ENCODE peak calls at places on chromosomes 3 and 15, in seven cellular contexts. N is HuH-7.5, S is IMR-90, F is GM03348, W is EH, Y is MM.1S, G is GM10248. U is an unnamed sample.
A peak's percentile ranks its signal among the peaks of the same experiment; 100 is the strongest.

GRCh38 chr3:60080648-60081047 is 1030.8 kb upstream of the CFAP20DC start:
- DNase-seq in N (no peak), S (no peak), F (no peak), W (no peak), Y (no peak), G (no peak), U (no peak)

GRCh38 chr3:72591522-72592421 is 256.5 kb downstream of the SHQ1 start:
- DNase-seq in N (no peak), S (peak; percentile 69), F (peak; percentile 89), W (peak; percentile 99), Y (no peak), G (no peak), U (no peak)

GRCh38 chr3:87548271-87548670 is 271.9 kb upstream of the POU1F1 start:
- DNase-seq in N (no peak), S (no peak), F (no peak), W (no peak), Y (no peak), G (no peak), U (no peak)

GRCh38 chr3:183151716-183152385 is 10.7 kb downstream of the LAMP3 start:
- DNase-seq in N (no peak), S (no peak), F (no peak), W (no peak), Y (no peak), G (no peak), U (no peak)

GRCh38 chr15:45454825-45455224 is 67.7 kb downstream of the SLC30A4 start:
- DNase-seq in N (no peak), S (peak; percentile 98), F (peak; percentile 93), W (peak; percentile 97), Y (peak; percentile 92), G (peak; percentile 61), U (peak; percentile 80)

GRCh38 chr15:100601158-100601557 is 826 bp downstream of the LINS1 start:
- DNase-seq in N (no peak), S (no peak), F (peak; percentile 5), W (peak; percentile 9), Y (peak; percentile 32), G (no peak), U (peak; percentile 57)

GRCh38 chr3:172709776-172710708 is 825 bp downstream of the NCEH1 start:
- DNase-seq in N (no peak), S (peak; percentile 41), F (peak; percentile 60), W (peak; percentile 66), Y (peak; percentile 28), G (peak; percentile 30), U (peak; percentile 17)

GRCh38 chr15:78414608-78415250 is 23.3 kb upstream of the IREB2 start:
- DNase-seq in N (no peak), S (no peak), F (no peak), W (no peak), Y (no peak), G (no peak), U (no peak)

GRCh38 chr3:168249048-168249538 is 153.4 kb upstream of the GOLIM4 start:
- DNase-seq in N (no peak), S (peak; percentile 17), F (peak; percentile 18), W (no peak), Y (peak; percentile 59), G (peak; percentile 57), U (no peak)

GRCh38 chr15:44482088-44482487 is 54.7 kb downstream of the CTDSPL2 start:
- DNase-seq in N (no peak), S (peak; percentile 8), F (no peak), W (no peak), Y (no peak), G (no peak), U (no peak)

GRCh38 chr3:49641921-49642707 is 32.0 kb upstream of the APEH start:
- DNase-seq in N (no peak), S (no peak), F (no peak), W (no peak), Y (no peak), G (no peak), U (no peak)

GRCh38 chr15:68114356-68114755 is 60.2 kb downstream of the PIAS1 start:
- DNase-seq in N (no peak), S (peak; percentile 54), F (peak; percentile 26), W (peak; percentile 59), Y (peak; percentile 76), G (peak; percentile 18), U (no peak)

GRCh38 chr3:165895919-165896318 is 58.7 kb upstream of the BCHE start:
- DNase-seq in N (no peak), S (no peak), F (no peak), W (no peak), Y (peak; percentile 39), G (no peak), U (peak; percentile 13)

GRCh38 chr3:46017720-46018119 is 9.6 kb downstream of the XCR1 start:
- DNase-seq in N (no peak), S (no peak), F (peak; percentile 32), W (peak; percentile 11), Y (no peak), G (no peak), U (no peak)

GRCh38 chr3:195401959-195402358 is 40.9 kb downstream of the ACAP2 start:
- DNase-seq in N (no peak), S (no peak), F (no peak), W (no peak), Y (no peak), G (no peak), U (no peak)

GRCh38 chr15:34812369-34812768 is 17.0 kb upstream of the ACTC1 start:
- DNase-seq in N (no peak), S (peak; percentile 95), F (peak; percentile 43), W (peak; percentile 82), Y (peak; percentile 37), G (no peak), U (no peak)

GRCh38 chr15:55897560-55898336 is 95.7 kb downstream of the NEDD4 start:
- DNase-seq in N (peak; percentile 37), S (peak; percentile 61), F (peak; percentile 66), W (peak; percentile 68), Y (no peak), G (peak; percentile 32), U (peak; percentile 25)

GRCh38 chr3:119613201-119613600 is 15.5 kb downstream of the PLA1A start:
- DNase-seq in N (no peak), S (no peak), F (no peak), W (no peak), Y (no peak), G (no peak), U (no peak)

GRCh38 chr3:45664558-45664957 is 24.6 kb upstream of the SACM1L start:
- DNase-seq in N (no peak), S (no peak), F (no peak), W (no peak), Y (peak; percentile 93), G (peak; percentile 75), U (peak; percentile 72)

GRCh38 chr15:40858706-40859105 is 14.9 kb downstream of the SPINT1 start:
- DNase-seq in N (no peak), S (no peak), F (no peak), W (no peak), Y (no peak), G (no peak), U (no peak)

GRCh38 chr15:31294067-31294466 is 32.6 kb upstream of the KLF13 start:
- DNase-seq in N (no peak), S (no peak), F (no peak), W (no peak), Y (no peak), G (no peak), U (no peak)

GRCh38 chr15:51759557-51760070 is 8.2 kb downstream of the TMOD2 start:
- DNase-seq in N (no peak), S (peak; percentile 97), F (peak; percentile 88), W (peak; percentile 98), Y (no peak), G (no peak), U (no peak)

GRCh38 chr15:48806151-48806550 is 4.7 kb downstream of the CEP152 start:
- DNase-seq in N (no peak), S (peak; percentile 15), F (peak; percentile 12), W (peak; percentile 43), Y (no peak), G (no peak), U (no peak)

GRCh38 chr3:24538891-24539290 is 44.2 kb upstream of the THRB start:
- DNase-seq in N (no peak), S (no peak), F (no peak), W (no peak), Y (no peak), G (no peak), U (no peak)

GRCh38 chr3:185825639-185826481 is 1.0 kb upstream of the IGF2BP2 start:
- DNase-seq in N (peak; percentile 66), S (peak; percentile 44), F (peak; percentile 70), W (peak; percentile 63), Y (peak; percentile 83), G (peak; percentile 60), U (peak; percentile 53)

GRCh38 chr3:189389346-189389745 is 217.6 kb downstream of the TPRG1 start:
- DNase-seq in N (no peak), S (no peak), F (no peak), W (no peak), Y (no peak), G (no peak), U (no peak)